ENCODE peak calls at places on chromosomes 7 and 10, in seven cellular contexts. One of them, this sample, is unnamed.

GRCh38 chr7:41979834-41980307 is 257.1 kb downstream of the GLI3 start:
- DNase-seq in bronchial epithelial cell: peak
- DNase-seq in CD8-positive, alpha-beta T cell: no peak
- DNase-seq in dorsolateral prefrontal cortex: no peak
- DNase-seq in uterus: peak
- DNase-seq in HL-60: no peak
- DNase-seq in psoas muscle: no peak
- DNase-seq in this sample: no peak

GRCh38 chr10:33537066-33537465 is 202.6 kb upstream of the NRP1 start:
- DNase-seq in bronchial epithelial cell: no peak
- DNase-seq in psoas muscle: no peak
- DNase-seq in uterus: no peak
- DNase-seq in HL-60: no peak
- DNase-seq in CD8-positive, alpha-beta T cell: no peak
- DNase-seq in dorsolateral prefrontal cortex: no peak
- DNase-seq in this sample: no peak

GRCh38 chr10:35027567-35027966 is 62.6 kb downstream of the CUL2 start:
- DNase-seq in HL-60: no peak
- DNase-seq in dorsolateral prefrontal cortex: no peak
- DNase-seq in CD8-positive, alpha-beta T cell: no peak
- DNase-seq in psoas muscle: no peak
- DNase-seq in uterus: no peak
- DNase-seq in bronchial epithelial cell: peak
- DNase-seq in this sample: no peak

GRCh38 chr10:133129151-133129853 is 30.7 kb upstream of the KNDC1 start:
- DNase-seq in uterus: peak
- DNase-seq in bronchial epithelial cell: no peak
- DNase-seq in psoas muscle: no peak
- DNase-seq in CD8-positive, alpha-beta T cell: no peak
- DNase-seq in dorsolateral prefrontal cortex: no peak
- DNase-seq in HL-60: no peak
- DNase-seq in this sample: no peak

GRCh38 chr7:100016209-100016901 is 959 bp downstream of the ZKSCAN1 start:
- DNase-seq in CD8-positive, alpha-beta T cell: no peak
- DNase-seq in psoas muscle: no peak
- DNase-seq in dorsolateral prefrontal cortex: peak
- DNase-seq in bronchial epithelial cell: peak
- DNase-seq in HL-60: no peak
- DNase-seq in uterus: no peak
- DNase-seq in this sample: no peak

GRCh38 chr10:19158870-19159269 is 110.3 kb downstream of the MALRD1 start:
- DNase-seq in uterus: no peak
- DNase-seq in HL-60: no peak
- DNase-seq in CD8-positive, alpha-beta T cell: no peak
- DNase-seq in psoas muscle: no peak
- DNase-seq in dorsolateral prefrontal cortex: no peak
- DNase-seq in bronchial epithelial cell: no peak
- DNase-seq in this sample: no peak

GRCh38 chr7:47941136-47941844 is 7.0 kb downstream of the PKD1L1 start:
- DNase-seq in HL-60: no peak
- DNase-seq in bronchial epithelial cell: peak
- DNase-seq in uterus: no peak
- DNase-seq in dorsolateral prefrontal cortex: no peak
- DNase-seq in CD8-positive, alpha-beta T cell: peak
- DNase-seq in psoas muscle: no peak
- DNase-seq in this sample: no peak

GRCh38 chr7:124137664-124138063 is 104.8 kb upstream of the TMEM229A start:
- DNase-seq in CD8-positive, alpha-beta T cell: no peak
- DNase-seq in psoas muscle: no peak
- DNase-seq in bronchial epithelial cell: no peak
- DNase-seq in dorsolateral prefrontal cortex: no peak
- DNase-seq in HL-60: no peak
- DNase-seq in uterus: no peak
- DNase-seq in this sample: no peak

GRCh38 chr7:15334524-15335269 is 227.1 kb downstream of the AGMO start:
- DNase-seq in bronchial epithelial cell: no peak
- DNase-seq in HL-60: no peak
- DNase-seq in dorsolateral prefrontal cortex: no peak
- DNase-seq in CD8-positive, alpha-beta T cell: no peak
- DNase-seq in psoas muscle: no peak
- DNase-seq in uterus: no peak
- DNase-seq in this sample: no peak

GRCh38 chr7:132475037-132475668 is 101.1 kb downstream of the PLXNA4 start:
- DNase-seq in HL-60: no peak
- DNase-seq in CD8-positive, alpha-beta T cell: no peak
- DNase-seq in bronchial epithelial cell: no peak
- DNase-seq in dorsolateral prefrontal cortex: no peak
- DNase-seq in uterus: no peak
- DNase-seq in psoas muscle: no peak
- DNase-seq in this sample: no peak

GRCh38 chr7:155224116-155224811 is 73.4 kb upstream of the INSIG1 start:
- DNase-seq in uterus: no peak
- DNase-seq in HL-60: no peak
- DNase-seq in dorsolateral prefrontal cortex: no peak
- DNase-seq in CD8-positive, alpha-beta T cell: no peak
- DNase-seq in psoas muscle: no peak
- DNase-seq in bronchial epithelial cell: peak
- DNase-seq in this sample: no peak

GRCh38 chr10:50740351-50740688 is 584 bp downstream of the ASAH2B start:
- DNase-seq in CD8-positive, alpha-beta T cell: no peak
- DNase-seq in psoas muscle: peak
- DNase-seq in HL-60: no peak
- DNase-seq in uterus: no peak
- DNase-seq in bronchial epithelial cell: peak
- DNase-seq in dorsolateral prefrontal cortex: peak
- DNase-seq in this sample: no peak

GRCh38 chr7:143490719-143491306 is 13.1 kb downstream of the TAS2R41 start:
- DNase-seq in CD8-positive, alpha-beta T cell: no peak
- DNase-seq in HL-60: no peak
- DNase-seq in dorsolateral prefrontal cortex: no peak
- DNase-seq in bronchial epithelial cell: peak
- DNase-seq in uterus: no peak
- DNase-seq in psoas muscle: no peak
- DNase-seq in this sample: no peak

GRCh38 chr10:95745487-95745886 is 10.5 kb upstream of the ENTPD1 start:
- DNase-seq in uterus: no peak
- DNase-seq in psoas muscle: no peak
- DNase-seq in CD8-positive, alpha-beta T cell: no peak
- DNase-seq in HL-60: no peak
- DNase-seq in dorsolateral prefrontal cortex: no peak
- DNase-seq in bronchial epithelial cell: no peak
- DNase-seq in this sample: no peak

GRCh38 chr7:42624471-42624870 is 287.4 kb downstream of the C7orf25 start:
- DNase-seq in dorsolateral prefrontal cortex: no peak
- DNase-seq in HL-60: no peak
- DNase-seq in bronchial epithelial cell: peak
- DNase-seq in psoas muscle: no peak
- DNase-seq in CD8-positive, alpha-beta T cell: no peak
- DNase-seq in uterus: no peak
- DNase-seq in this sample: no peak

GRCh38 chr7:36165059-36165458 is 12.0 kb downstream of the EEPD1 start:
- DNase-seq in dorsolateral prefrontal cortex: no peak
- DNase-seq in HL-60: peak
- DNase-seq in CD8-positive, alpha-beta T cell: no peak
- DNase-seq in uterus: no peak
- DNase-seq in bronchial epithelial cell: peak
- DNase-seq in psoas muscle: no peak
- DNase-seq in this sample: no peak

GRCh38 chr7:122552769-122553168 is 146.1 kb downstream of the RNF133 start:
- DNase-seq in HL-60: no peak
- DNase-seq in uterus: no peak
- DNase-seq in bronchial epithelial cell: no peak
- DNase-seq in CD8-positive, alpha-beta T cell: no peak
- DNase-seq in dorsolateral prefrontal cortex: no peak
- DNase-seq in psoas muscle: no peak
- DNase-seq in this sample: no peak

GRCh38 chr7:122553761-122554160 is 145.2 kb downstream of the RNF133 start:
- DNase-seq in uterus: no peak
- DNase-seq in CD8-positive, alpha-beta T cell: no peak
- DNase-seq in HL-60: no peak
- DNase-seq in bronchial epithelial cell: no peak
- DNase-seq in psoas muscle: no peak
- DNase-seq in dorsolateral prefrontal cortex: no peak
- DNase-seq in this sample: no peak

GRCh38 chr7:122549578-122549977 is 149.3 kb downstream of the RNF133 start:
- DNase-seq in HL-60: no peak
- DNase-seq in bronchial epithelial cell: no peak
- DNase-seq in CD8-positive, alpha-beta T cell: no peak
- DNase-seq in psoas muscle: no peak
- DNase-seq in dorsolateral prefrontal cortex: no peak
- DNase-seq in uterus: no peak
- DNase-seq in this sample: no peak

GRCh38 chr7:122546496-122546895 is 152.4 kb downstream of the RNF133 start:
- DNase-seq in dorsolateral prefrontal cortex: no peak
- DNase-seq in uterus: peak
- DNase-seq in HL-60: no peak
- DNase-seq in CD8-positive, alpha-beta T cell: no peak
- DNase-seq in bronchial epithelial cell: peak
- DNase-seq in psoas muscle: peak
- DNase-seq in this sample: no peak

DNA sequence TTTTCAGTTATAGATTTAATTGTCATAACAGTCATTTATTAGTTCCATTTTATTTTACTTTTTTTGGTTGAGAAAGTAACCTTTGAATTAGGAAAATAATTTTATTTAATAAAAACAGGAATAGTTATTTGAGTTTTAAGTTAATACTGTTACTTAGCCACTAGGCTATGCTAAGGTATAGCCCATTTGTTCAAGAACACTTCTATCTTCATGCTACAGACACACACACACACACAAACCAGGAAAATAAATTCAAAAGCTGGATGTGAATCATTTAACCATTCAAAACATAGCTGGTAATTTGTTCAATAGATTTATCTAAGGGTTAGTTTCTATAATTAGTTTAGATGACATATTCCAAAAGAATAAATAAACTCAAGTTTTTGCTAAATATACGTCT is 148.4 kb downstream of the RNF133 start:
- DNase-seq in CD8-positive, alpha-beta T cell: no peak
- DNase-seq in psoas muscle: no peak
- DNase-seq in uterus: no peak
- DNase-seq in HL-60: no peak
- DNase-seq in bronchial epithelial cell: peak
- DNase-seq in dorsolateral prefrontal cortex: no peak
- DNase-seq in this sample: no peak
- TF ChIP-seq CTCF in CD8-positive, alpha-beta T cell: no peak
- TF ChIP-seq CTCF in psoas muscle: no peak
- TF ChIP-seq CTCF in uterus: peak
- TF ChIP-seq CTCF in HL-60: no peak
- TF ChIP-seq CTCF in bronchial epithelial cell: no peak
- TF ChIP-seq CTCF in dorsolateral prefrontal cortex: no peak
- TF ChIP-seq CTCF in this sample: no peak

DNA sequence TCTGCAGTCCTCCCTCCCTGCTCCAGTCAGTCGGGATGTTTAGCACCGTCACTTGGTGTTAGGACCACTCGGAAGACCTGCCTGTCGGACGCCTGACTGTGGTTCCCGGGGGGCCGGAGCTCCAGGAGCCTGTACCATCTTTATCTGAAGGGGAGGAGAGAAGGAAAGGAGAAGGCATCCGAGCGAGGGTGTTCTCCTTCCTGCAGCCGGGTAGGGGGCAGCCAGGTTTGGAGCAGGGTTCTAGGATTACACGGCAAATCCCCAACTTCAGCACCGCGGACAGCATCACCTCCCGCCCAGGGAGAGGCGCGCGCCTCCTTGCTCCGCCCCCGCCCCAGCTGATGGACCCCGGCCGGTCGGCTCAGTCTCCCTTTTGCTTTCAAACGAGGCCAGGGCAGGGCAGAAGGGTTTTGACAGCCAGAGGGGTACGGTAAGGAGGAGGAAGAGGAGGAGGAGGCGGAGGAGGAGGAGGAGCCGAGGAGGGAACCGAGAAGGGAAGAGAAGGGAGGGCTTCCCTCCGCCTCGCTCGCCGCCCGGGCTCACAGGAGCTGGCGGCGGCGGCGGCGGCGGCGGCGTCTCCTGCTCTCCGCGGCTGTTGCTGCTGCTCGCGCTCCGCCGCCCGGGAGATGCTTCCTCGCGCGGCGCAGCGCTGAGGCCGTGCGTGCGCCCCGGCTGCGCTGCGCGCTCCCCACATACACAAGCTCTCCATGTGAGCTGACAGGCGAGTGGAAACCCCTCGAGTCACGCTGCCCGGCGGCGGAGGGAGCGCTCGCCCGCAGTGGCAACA is 743 bp upstream of the CNTNAP2 start:
- DNase-seq in psoas muscle: peak
- DNase-seq in uterus: peak
- DNase-seq in HL-60: peak
- DNase-seq in bronchial epithelial cell: peak
- DNase-seq in CD8-positive, alpha-beta T cell: no peak
- DNase-seq in dorsolateral prefrontal cortex: peak
- DNase-seq in this sample: peak
- H3K4me3 ChIP-seq in psoas muscle: peak
- H3K4me3 ChIP-seq in uterus: peak
- H3K4me3 ChIP-seq in HL-60: peak
- H3K4me3 ChIP-seq in bronchial epithelial cell: peak
- H3K4me3 ChIP-seq in CD8-positive, alpha-beta T cell: no peak
- H3K4me3 ChIP-seq in dorsolateral prefrontal cortex: peak
- H3K4me3 ChIP-seq in this sample: no peak

DNA sequence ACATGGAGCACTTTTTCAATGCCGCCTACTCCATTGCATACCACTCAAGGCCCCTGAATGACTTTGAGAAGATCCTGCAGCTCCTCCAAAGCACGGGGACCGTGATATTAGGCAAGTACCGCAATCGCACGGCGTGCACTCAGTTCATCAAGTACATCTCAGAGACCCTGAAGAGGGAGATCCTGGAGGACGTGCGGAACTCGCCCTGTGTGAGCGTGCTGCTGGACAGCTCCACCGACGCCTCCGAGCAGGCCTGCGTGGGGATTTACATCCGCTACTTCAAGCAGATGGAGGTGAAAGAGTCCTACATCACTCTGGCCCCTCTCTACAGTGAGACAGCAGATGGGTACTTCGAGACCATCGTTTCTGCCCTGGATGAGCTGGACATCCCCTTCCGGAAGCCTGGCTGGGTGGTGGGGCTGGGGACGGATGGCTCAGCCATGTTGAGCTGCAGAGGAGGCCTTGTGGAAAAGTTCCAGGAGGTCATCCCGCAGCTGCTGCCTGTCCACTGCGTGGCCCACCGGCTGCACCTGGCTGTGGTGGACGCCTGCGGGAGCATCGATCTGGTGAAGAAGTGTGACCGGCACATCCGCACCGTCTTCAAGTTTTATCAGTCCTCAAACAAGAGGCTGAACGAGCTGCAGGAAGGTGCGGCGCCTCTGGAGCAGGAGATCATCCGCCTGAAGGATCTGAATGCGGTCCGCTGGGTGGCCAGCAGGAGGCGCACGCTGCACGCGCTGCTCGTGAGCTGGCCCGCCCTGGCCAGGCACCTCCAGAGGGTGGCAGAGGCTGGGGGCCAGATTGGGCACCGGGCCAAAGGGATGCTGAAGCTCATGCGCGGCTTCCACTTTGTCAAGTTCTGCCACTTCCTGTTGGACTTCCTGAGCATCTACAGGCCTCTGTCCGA is 12.7 kb upstream of the ATP6V0E2 start:
- DNase-seq in CD8-positive, alpha-beta T cell: no peak
- DNase-seq in psoas muscle: no peak
- DNase-seq in bronchial epithelial cell: no peak
- DNase-seq in uterus: peak
- DNase-seq in dorsolateral prefrontal cortex: no peak
- DNase-seq in HL-60: no peak
- DNase-seq in this sample: no peak
- TF ChIP-seq CTCF in CD8-positive, alpha-beta T cell: no peak
- TF ChIP-seq CTCF in psoas muscle: peak
- TF ChIP-seq CTCF in bronchial epithelial cell: peak
- TF ChIP-seq CTCF in uterus: peak
- TF ChIP-seq CTCF in dorsolateral prefrontal cortex: peak
- TF ChIP-seq CTCF in HL-60: no peak
- TF ChIP-seq CTCF in this sample: no peak

GRCh38 chr7:97305589-97305988 is 188.1 kb downstream of the SDHAF3 start:
- DNase-seq in dorsolateral prefrontal cortex: no peak
- DNase-seq in HL-60: peak
- DNase-seq in CD8-positive, alpha-beta T cell: no peak
- DNase-seq in uterus: no peak
- DNase-seq in psoas muscle: no peak
- DNase-seq in bronchial epithelial cell: no peak
- DNase-seq in this sample: no peak
- H3K4me3 ChIP-seq in dorsolateral prefrontal cortex: no peak
- H3K4me3 ChIP-seq in HL-60: no peak
- H3K4me3 ChIP-seq in CD8-positive, alpha-beta T cell: no peak
- H3K4me3 ChIP-seq in uterus: no peak
- H3K4me3 ChIP-seq in psoas muscle: no peak
- H3K4me3 ChIP-seq in bronchial epithelial cell: no peak
- H3K4me3 ChIP-seq in this sample: no peak